ENCODE peak calls at places on chromosomes 1 and 21, in four cellular contexts. R is CD4-positive, alpha-beta memory T cell; B is A549; V is BE2C. N is an unnamed sample.

GRCh38 chr1:204980870-204981405 is 62.1 kb upstream of the CNTN2 start:
- DNase-seq in R (no peak), B (no peak), V (no peak), N (no peak)

GRCh38 chr1:1198423-1199140 is 7.8 kb downstream of the TNFRSF18 start:
- DNase-seq in R (no peak), B (no peak), V (peak), N (no peak)

GRCh38 chr1:204455063-204455830 is 39.4 kb downstream of the PIK3C2B start:
- DNase-seq in R (no peak), B (no peak), V (no peak), N (no peak)

GRCh38 chr1:41539999-41540398 is 55.5 kb upstream of the EDN2 start:
- DNase-seq in R (no peak), B (no peak), V (no peak), N (no peak)

GRCh38 chr1:25912076-25912831 is 6.0 kb upstream of the STMN1 start:
- DNase-seq in R (no peak), B (no peak), V (no peak), N (no peak)

GRCh38 chr21:44253832-44254700 is 7.6 kb downstream of the DNMT3L start:
- DNase-seq in R (no peak), B (no peak), V (no peak), N (no peak)

GRCh38 chr1:219575563-219575962 is 37.3 kb downstream of the ZC3H11B start:
- DNase-seq in R (no peak), B (no peak), V (no peak), N (no peak)

GRCh38 chr21:31977816-31978215 is 105.0 kb downstream of the HUNK start:
- DNase-seq in R (no peak), B (no peak), V (no peak), N (no peak)

GRCh38 chr1:47229884-47230691 is 1.9 kb downstream of the TAL1 start:
- DNase-seq in R (no peak), B (no peak), V (no peak), N (no peak)

GRCh38 chr1:183218981-183219621 is 33.0 kb downstream of the LAMC2 start:
- DNase-seq in R (peak), B (no peak), V (no peak), N (peak)

GRCh38 chr1:77051406-77051805 is 167.8 kb downstream of the PIGK start:
- DNase-seq in R (no peak), B (no peak), V (no peak), N (no peak)

GRCh38 chr1:218495931-218496330 is 150.8 kb downstream of the TGFB2 start:
- DNase-seq in R (no peak), B (no peak), V (no peak), N (no peak)

GRCh38 chr1:246705368-246705767 is 18.8 kb upstream of the SCCPDH start:
- DNase-seq in R (no peak), B (no peak), V (no peak), N (no peak)

GRCh38 chr1:40997096-40997495 is 17.6 kb downstream of the CTPS1 start:
- DNase-seq in R (no peak), B (no peak), V (no peak), N (no peak)

GRCh38 chr1:17831619-17832018 is 76.5 kb downstream of the ACTL8 start:
- DNase-seq in R (no peak), B (no peak), V (no peak), N (no peak)

GRCh38 chr1:19765623-19766022 is 34.1 kb downstream of the TMCO4 start:
- DNase-seq in R (no peak), B (peak), V (no peak), N (no peak)

GRCh38 chr21:45442276-45442675 is 37.3 kb downstream of the COL18A1 start:
- DNase-seq in R (no peak), B (no peak), V (no peak), N (no peak)

GRCh38 chr1:6935379-6936307 is 150.4 kb downstream of the CAMTA1 start:
- DNase-seq in R (no peak), B (no peak), V (peak), N (no peak)

GRCh38 chr1:193406901-193407300 is 220.5 kb upstream of the B3GALT2 start:
- DNase-seq in R (peak), B (peak), V (no peak), N (peak)

GRCh38 chr1:242670019-242670418 is 145.5 kb upstream of the PLD5 start:
- DNase-seq in R (no peak), B (no peak), V (no peak), N (no peak)

GRCh38 chr1:109623601-109624161 is 4.0 kb downstream of the AMPD2 start:
- DNase-seq in R (no peak), B (no peak), V (peak), N (no peak)

GRCh38 chr1:60427701-60428100 is 354.1 kb upstream of the C1orf87 start:
- DNase-seq in R (no peak), B (no peak), V (no peak), N (no peak)

GRCh38 chr1:172719694-172720138 is 60.8 kb downstream of the FASLG start:
- DNase-seq in R (peak), B (peak), V (no peak), N (peak)

N was measured in G401.